ENCODE peak calls at places on chromosomes 5 and 9, in nine cellular contexts. One of them, this sample, is unnamed.

GRCh38 chr9:137454145-137454505 is 5.0 kb downstream of the NSMF start:
- DNase-seq in Calu3: no peak
- DNase-seq in psoas muscle: peak
- DNase-seq in GM04503: no peak
- DNase-seq in HepG2: no peak
- DNase-seq in MV-4-11: no peak
- DNase-seq in fibroblast of the aortic adventitia: peak
- DNase-seq in NCI-H2029 treated with DMSO at 0.1 percent for 48 hours: no peak
- DNase-seq in epithelial cell of proximal tubule: no peak
- DNase-seq in this sample: no peak

GRCh38 chr5:14399054-14399657 is 182.4 kb upstream of the OTULINL start:
- DNase-seq in Calu3: no peak
- DNase-seq in psoas muscle: no peak
- DNase-seq in GM04503: no peak
- DNase-seq in HepG2: peak
- DNase-seq in MV-4-11: peak
- DNase-seq in fibroblast of the aortic adventitia: peak
- DNase-seq in NCI-H2029 treated with DMSO at 0.1 percent for 48 hours: no peak
- DNase-seq in epithelial cell of proximal tubule: no peak
- DNase-seq in this sample: peak

GRCh38 chr5:54362992-54363630 is 52.7 kb upstream of the ARL15 start:
- DNase-seq in Calu3: no peak
- DNase-seq in psoas muscle: no peak
- DNase-seq in GM04503: no peak
- DNase-seq in HepG2: no peak
- DNase-seq in MV-4-11: no peak
- DNase-seq in fibroblast of the aortic adventitia: no peak
- DNase-seq in NCI-H2029 treated with DMSO at 0.1 percent for 48 hours: no peak
- DNase-seq in epithelial cell of proximal tubule: no peak
- DNase-seq in this sample: no peak

GRCh38 chr9:110224583-110224982 is 16.6 kb upstream of the C9orf152 start:
- DNase-seq in Calu3: no peak
- DNase-seq in psoas muscle: no peak
- DNase-seq in GM04503: no peak
- DNase-seq in HepG2: no peak
- DNase-seq in MV-4-11: no peak
- DNase-seq in fibroblast of the aortic adventitia: no peak
- DNase-seq in NCI-H2029 treated with DMSO at 0.1 percent for 48 hours: no peak
- DNase-seq in epithelial cell of proximal tubule: no peak
- DNase-seq in this sample: no peak

GRCh38 chr5:1667648-1668140 is 131.9 kb downstream of the MRPL36 start:
- DNase-seq in Calu3: no peak
- DNase-seq in psoas muscle: no peak
- DNase-seq in GM04503: no peak
- DNase-seq in HepG2: no peak
- DNase-seq in MV-4-11: no peak
- DNase-seq in fibroblast of the aortic adventitia: no peak
- DNase-seq in NCI-H2029 treated with DMSO at 0.1 percent for 48 hours: no peak
- DNase-seq in epithelial cell of proximal tubule: no peak
- DNase-seq in this sample: no peak

GRCh38 chr9:81380504-81380903 is 308.8 kb downstream of the TLE1 start:
- DNase-seq in Calu3: no peak
- DNase-seq in psoas muscle: no peak
- DNase-seq in GM04503: no peak
- DNase-seq in HepG2: no peak
- DNase-seq in MV-4-11: no peak
- DNase-seq in fibroblast of the aortic adventitia: no peak
- DNase-seq in NCI-H2029 treated with DMSO at 0.1 percent for 48 hours: no peak
- DNase-seq in epithelial cell of proximal tubule: no peak
- DNase-seq in this sample: no peak

GRCh38 chr5:58871648-58872242 is 288.9 kb downstream of the RAB3C start:
- DNase-seq in Calu3: peak
- DNase-seq in psoas muscle: no peak
- DNase-seq in GM04503: no peak
- DNase-seq in HepG2: peak
- DNase-seq in MV-4-11: peak
- DNase-seq in fibroblast of the aortic adventitia: peak
- DNase-seq in NCI-H2029 treated with DMSO at 0.1 percent for 48 hours: peak
- DNase-seq in epithelial cell of proximal tubule: no peak
- DNase-seq in this sample: peak

GRCh38 chr5:158301186-158301585 is 442.2 kb upstream of the CLINT1 start:
- DNase-seq in Calu3: no peak
- DNase-seq in psoas muscle: no peak
- DNase-seq in GM04503: no peak
- DNase-seq in HepG2: no peak
- DNase-seq in MV-4-11: no peak
- DNase-seq in fibroblast of the aortic adventitia: no peak
- DNase-seq in NCI-H2029 treated with DMSO at 0.1 percent for 48 hours: no peak
- DNase-seq in epithelial cell of proximal tubule: no peak
- DNase-seq in this sample: no peak

GRCh38 chr9:98335666-98336065 is 80.2 kb upstream of the TBC1D2 start:
- DNase-seq in Calu3: no peak
- DNase-seq in psoas muscle: no peak
- DNase-seq in GM04503: no peak
- DNase-seq in HepG2: no peak
- DNase-seq in MV-4-11: no peak
- DNase-seq in fibroblast of the aortic adventitia: no peak
- DNase-seq in NCI-H2029 treated with DMSO at 0.1 percent for 48 hours: no peak
- DNase-seq in epithelial cell of proximal tubule: peak
- DNase-seq in this sample: no peak

GRCh38 chr9:83706703-83707517 is 848 bp downstream of the UBQLN1 start:
- DNase-seq in Calu3: no peak
- DNase-seq in psoas muscle: peak
- DNase-seq in GM04503: no peak
- DNase-seq in HepG2: peak
- DNase-seq in MV-4-11: peak
- DNase-seq in fibroblast of the aortic adventitia: no peak
- DNase-seq in NCI-H2029 treated with DMSO at 0.1 percent for 48 hours: no peak
- DNase-seq in epithelial cell of proximal tubule: no peak
- DNase-seq in this sample: no peak

GRCh38 chr5:5659066-5659465 is 236.6 kb downstream of the ICE1 start:
- DNase-seq in Calu3: no peak
- DNase-seq in psoas muscle: no peak
- DNase-seq in GM04503: no peak
- DNase-seq in HepG2: no peak
- DNase-seq in MV-4-11: no peak
- DNase-seq in fibroblast of the aortic adventitia: no peak
- DNase-seq in NCI-H2029 treated with DMSO at 0.1 percent for 48 hours: no peak
- DNase-seq in epithelial cell of proximal tubule: no peak
- DNase-seq in this sample: no peak

GRCh38 chr5:99058466-99058865 is 129.7 kb upstream of the CHD1 start:
- DNase-seq in Calu3: no peak
- DNase-seq in psoas muscle: no peak
- DNase-seq in GM04503: no peak
- DNase-seq in HepG2: no peak
- DNase-seq in MV-4-11: no peak
- DNase-seq in fibroblast of the aortic adventitia: no peak
- DNase-seq in NCI-H2029 treated with DMSO at 0.1 percent for 48 hours: no peak
- DNase-seq in epithelial cell of proximal tubule: no peak
- DNase-seq in this sample: no peak

GRCh38 chr5:73280821-73281746 is 108.1 kb downstream of the TMEM174 start:
- DNase-seq in Calu3: peak
- DNase-seq in psoas muscle: no peak
- DNase-seq in GM04503: no peak
- DNase-seq in HepG2: no peak
- DNase-seq in MV-4-11: no peak
- DNase-seq in fibroblast of the aortic adventitia: peak
- DNase-seq in NCI-H2029 treated with DMSO at 0.1 percent for 48 hours: peak
- DNase-seq in epithelial cell of proximal tubule: peak
- DNase-seq in this sample: peak

GRCh38 chr5:158639876-158640570 is 459.7 kb downstream of the EBF1 start:
- DNase-seq in Calu3: no peak
- DNase-seq in psoas muscle: no peak
- DNase-seq in GM04503: no peak
- DNase-seq in HepG2: no peak
- DNase-seq in MV-4-11: peak
- DNase-seq in fibroblast of the aortic adventitia: peak
- DNase-seq in NCI-H2029 treated with DMSO at 0.1 percent for 48 hours: no peak
- DNase-seq in epithelial cell of proximal tubule: no peak
- DNase-seq in this sample: no peak

GRCh38 chr5:59543826-59544442 is 349.6 kb downstream of the PDE4D start:
- DNase-seq in Calu3: no peak
- DNase-seq in psoas muscle: peak
- DNase-seq in GM04503: no peak
- DNase-seq in HepG2: no peak
- DNase-seq in MV-4-11: no peak
- DNase-seq in fibroblast of the aortic adventitia: no peak
- DNase-seq in NCI-H2029 treated with DMSO at 0.1 percent for 48 hours: peak
- DNase-seq in epithelial cell of proximal tubule: peak
- DNase-seq in this sample: peak

GRCh38 chr5:149172261-149172660 is 31.0 kb downstream of the ABLIM3 start:
- DNase-seq in Calu3: peak
- DNase-seq in psoas muscle: no peak
- DNase-seq in GM04503: peak
- DNase-seq in HepG2: no peak
- DNase-seq in MV-4-11: peak
- DNase-seq in fibroblast of the aortic adventitia: peak
- DNase-seq in NCI-H2029 treated with DMSO at 0.1 percent for 48 hours: no peak
- DNase-seq in epithelial cell of proximal tubule: no peak
- DNase-seq in this sample: no peak

GRCh38 chr5:169350016-169350415 is 49.1 kb upstream of the SLIT3 start:
- DNase-seq in Calu3: no peak
- DNase-seq in psoas muscle: no peak
- DNase-seq in GM04503: peak
- DNase-seq in HepG2: no peak
- DNase-seq in MV-4-11: no peak
- DNase-seq in fibroblast of the aortic adventitia: peak
- DNase-seq in NCI-H2029 treated with DMSO at 0.1 percent for 48 hours: no peak
- DNase-seq in epithelial cell of proximal tubule: peak
- DNase-seq in this sample: no peak

GRCh38 chr9:84750152-84750865 is 80.8 kb downstream of the NTRK2 start:
- DNase-seq in Calu3: no peak
- DNase-seq in psoas muscle: no peak
- DNase-seq in GM04503: no peak
- DNase-seq in HepG2: no peak
- DNase-seq in MV-4-11: no peak
- DNase-seq in fibroblast of the aortic adventitia: no peak
- DNase-seq in NCI-H2029 treated with DMSO at 0.1 percent for 48 hours: no peak
- DNase-seq in epithelial cell of proximal tubule: peak
- DNase-seq in this sample: peak

GRCh38 chr9:98989036-98990000 is 45.6 kb downstream of the COL15A1 start:
- DNase-seq in Calu3: no peak
- DNase-seq in psoas muscle: peak
- DNase-seq in GM04503: peak
- DNase-seq in HepG2: peak
- DNase-seq in MV-4-11: peak
- DNase-seq in fibroblast of the aortic adventitia: peak
- DNase-seq in NCI-H2029 treated with DMSO at 0.1 percent for 48 hours: no peak
- DNase-seq in epithelial cell of proximal tubule: peak
- DNase-seq in this sample: no peak

GRCh38 chr9:121566401-121567141 is 66.9 kb upstream of the GGTA1 start:
- DNase-seq in Calu3: no peak
- DNase-seq in psoas muscle: peak
- DNase-seq in GM04503: no peak
- DNase-seq in HepG2: no peak
- DNase-seq in MV-4-11: no peak
- DNase-seq in fibroblast of the aortic adventitia: peak
- DNase-seq in NCI-H2029 treated with DMSO at 0.1 percent for 48 hours: no peak
- DNase-seq in epithelial cell of proximal tubule: no peak
- DNase-seq in this sample: no peak